ENCODE peak calls at places on chromosomes 16 and 17, in ten cellular contexts. B is fibroblast of mammary gland; U is omental fat pad; O is Peyer's patch; F is ovary; D is CD4-positive, alpha-beta T cell; T is Calu3; Z is OCI-LY7; N is PC-3; V is progenitor cell of endocrine pancreas. Q is an unnamed sample.

GRCh38 chr17:419073-419735 is 66.6 kb upstream of the RPH3AL start:
- DNase-seq in D (peak), O (peak), B (no peak), U (no peak), N (no peak), F (no peak), T (no peak), Z (no peak), V (no peak), Q (peak)

GRCh38 chr16:397736-398332 is 835 bp downstream of the NME4 start:
- DNase-seq in N (peak), U (no peak), B (peak), T (peak), V (peak), D (no peak), Z (peak), O (peak), F (peak), Q (peak)

GRCh38 chr17:60920107-60920506 is 242.5 kb downstream of the BCAS3 start:
- DNase-seq in B (no peak), T (no peak), V (no peak), N (no peak), D (no peak), U (no peak), O (no peak), F (no peak), Z (no peak), Q (no peak)

GRCh38 chr17:36888236-36888957 is 48.9 kb upstream of the LHX1 start:
- DNase-seq in T (no peak), Z (no peak), N (no peak), D (no peak), O (no peak), B (no peak), F (no peak), U (no peak), V (no peak), Q (no peak)

GRCh38 chr17:6454495-6455320 is 10.5 kb downstream of the PIMREG start:
- DNase-seq in U (no peak), F (peak), Z (no peak), B (no peak), N (no peak), D (no peak), O (no peak), V (no peak), T (no peak), Q (no peak)

GRCh38 chr17:14103821-14104220 is 34.5 kb downstream of the COX10 start:
- DNase-seq in O (no peak), D (no peak), V (no peak), U (no peak), F (no peak), T (no peak), Z (no peak), B (no peak), N (no peak), Q (no peak)

GRCh38 chr16:54289242-54290051 is 2.9 kb upstream of the IRX3 start:
- DNase-seq in O (no peak), B (no peak), Z (no peak), F (no peak), V (peak), U (no peak), T (no peak), N (no peak), D (no peak), Q (no peak)

GRCh38 chr16:15592324-15592723 is 50.6 kb downstream of the MARF1 start:
- DNase-seq in N (no peak), T (peak), V (no peak), D (no peak), O (peak), F (no peak), Z (no peak), B (no peak), U (no peak), Q (peak)

GRCh38 chr16:6510261-6510660 is 822.4 kb upstream of the RBFOX1 start:
- DNase-seq in V (no peak), Z (no peak), F (no peak), U (no peak), D (no peak), N (no peak), O (no peak), T (no peak), B (no peak), Q (no peak)

GRCh38 chr17:76706817-76707216 is 3.9 kb downstream of the MXRA7 start:
- DNase-seq in D (no peak), Z (no peak), O (no peak), T (no peak), N (no peak), U (no peak), V (no peak), F (no peak), B (no peak), Q (no peak)

GRCh38 chr17:60410001-60410400 is 12.3 kb upstream of the CHCT1 start:
- DNase-seq in T (no peak), V (no peak), U (no peak), D (no peak), N (peak), O (no peak), F (no peak), Z (no peak), B (no peak), Q (no peak)

GRCh38 chr17:14750866-14751265 is 450.0 kb downstream of the HS3ST3B1 start:
- DNase-seq in N (no peak), Z (no peak), U (no peak), D (no peak), T (no peak), F (no peak), V (no peak), B (no peak), O (no peak), Q (no peak)

GRCh38 chr16:20675488-20676267 is 21.8 kb downstream of the ACSM1 start:
- DNase-seq in B (peak), O (peak), F (peak), Z (no peak), N (peak), T (peak), V (no peak), U (no peak), D (no peak), Q (peak)

GRCh38 chr17:52128721-52129120 is 29.8 kb downstream of the CA10 start:
- DNase-seq in O (no peak), T (no peak), B (no peak), D (no peak), N (no peak), Z (no peak), F (no peak), V (no peak), U (no peak), Q (no peak)

GRCh38 chr16:10624527-10624926 is 44.1 kb upstream of the EMP2 start:
- DNase-seq in U (no peak), O (no peak), F (no peak), Z (no peak), B (no peak), V (no peak), N (no peak), D (no peak), T (peak), Q (no peak)

GRCh38 chr17:65799869-65800268 is 238.4 kb upstream of the AXIN2 start:
- DNase-seq in T (no peak), D (no peak), Z (no peak), N (no peak), V (no peak), F (no peak), U (no peak), O (no peak), B (no peak), Q (no peak)

GRCh38 chr17:65800655-65801054 is 239.2 kb upstream of the AXIN2 start:
- DNase-seq in O (no peak), U (no peak), D (no peak), B (no peak), V (no peak), Z (no peak), T (no peak), N (no peak), F (no peak), Q (no peak)

GRCh38 chr17:65799454-65799853 is 238.0 kb upstream of the AXIN2 start:
- DNase-seq in B (no peak), D (no peak), N (no peak), F (no peak), U (no peak), Z (no peak), V (no peak), O (no peak), T (no peak), Q (no peak)

GRCh38 chr17:65797101-65797500 is 235.7 kb upstream of the AXIN2 start:
- DNase-seq in Z (no peak), N (no peak), F (no peak), V (no peak), D (no peak), U (no peak), O (no peak), B (no peak), T (no peak), Q (no peak)

GRCh38 chr17:65797809-65798208 is 236.4 kb upstream of the AXIN2 start:
- DNase-seq in U (no peak), B (peak), Z (peak), O (no peak), T (no peak), N (peak), D (peak), F (no peak), V (no peak), Q (peak)
- TF ChIP-seq CTCF in U (no peak), B (peak), Z (peak), O (peak), T (peak), N (peak), D (peak), F (no peak), V (peak), Q (peak)

GRCh38 chr16:88108762-88109161 is 157.5 kb downstream of the BANP start:
- DNase-seq in T (no peak), B (no peak), O (no peak), Z (no peak), N (no peak), F (no peak), U (no peak), D (no peak), V (no peak), Q (no peak)

GRCh38 chr16:88103011-88103410 is 151.8 kb downstream of the BANP start:
- DNase-seq in F (peak), N (no peak), T (no peak), B (no peak), O (no peak), Z (no peak), D (no peak), U (no peak), V (no peak), Q (no peak)

GRCh38 chr16:88099563-88099890 is 148.3 kb downstream of the BANP start:
- DNase-seq in U (no peak), N (no peak), D (no peak), V (no peak), Z (no peak), B (no peak), T (no peak), O (no peak), F (no peak), Q (no peak)

GRCh38 chr16:88102597-88102996 is 151.4 kb downstream of the BANP start:
- DNase-seq in N (no peak), B (no peak), T (no peak), F (peak), Z (no peak), D (no peak), U (no peak), O (no peak), V (no peak), Q (no peak)

GRCh38 chr16:88103581-88104188 is 152.5 kb downstream of the BANP start:
- DNase-seq in Z (no peak), D (no peak), U (no peak), O (no peak), V (no peak), F (peak), B (no peak), T (no peak), N (no peak), Q (no peak)
- TF ChIP-seq CTCF in Z (no peak), D (no peak), U (no peak), O (no peak), V (no peak), F (no peak), B (no peak), T (no peak), N (no peak), Q (no peak)

GRCh38 chr17:79054200-79054599 is 20.4 kb upstream of the ENGASE start:
- DNase-seq in F (no peak), Z (no peak), D (no peak), B (no peak), V (no peak), N (no peak), U (no peak), T (no peak), O (no peak), Q (no peak)

GRCh38 chr17:79052131-79052530 is 22.5 kb upstream of the ENGASE start:
- DNase-seq in O (no peak), T (no peak), F (no peak), U (no peak), Z (no peak), B (no peak), V (no peak), D (no peak), N (no peak), Q (no peak)

GRCh38 chr17:79055197-79055596 is 19.4 kb upstream of the ENGASE start:
- DNase-seq in T (no peak), U (no peak), B (no peak), F (no peak), V (no peak), Z (no peak), O (no peak), D (no peak), N (no peak), Q (no peak)

GRCh38 chr17:79053251-79053925 is 21.2 kb upstream of the ENGASE start:
- DNase-seq in N (peak), Z (no peak), T (no peak), D (no peak), O (no peak), U (no peak), V (no peak), B (peak), F (no peak), Q (no peak)

DNA sequence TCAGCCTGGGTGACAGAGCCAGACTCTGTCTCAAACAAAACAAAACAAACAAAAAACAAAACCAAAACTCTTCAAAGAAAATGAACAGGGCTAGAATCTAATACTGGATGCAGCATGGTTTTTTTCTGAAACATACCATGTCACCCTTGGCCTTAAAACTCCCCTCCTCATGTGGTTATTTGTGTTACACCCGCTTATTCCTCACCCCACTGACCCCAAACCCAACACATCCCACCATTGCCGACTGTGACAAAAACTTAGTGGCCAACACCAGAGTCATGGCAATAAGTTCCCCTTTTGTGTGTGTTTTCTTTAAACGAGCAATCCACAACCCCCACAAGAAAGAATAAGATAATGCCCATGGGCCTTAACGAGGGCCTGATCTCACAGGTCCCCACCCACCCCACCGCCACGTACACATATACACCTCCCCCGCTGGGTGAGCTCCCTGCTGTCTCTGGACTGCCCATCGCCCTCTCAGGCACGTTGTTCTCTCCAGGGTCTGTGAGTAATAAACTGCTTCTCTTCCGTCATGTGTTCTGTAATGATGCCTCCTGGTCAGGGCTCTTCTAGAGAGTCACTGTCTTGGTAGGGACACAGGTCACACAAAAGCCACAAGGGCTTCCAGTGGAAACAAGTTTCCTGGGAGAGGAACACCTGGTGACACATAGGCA is 16.8 kb upstream of the ENGASE start:
- DNase-seq in T (no peak), V (no peak), O (no peak), D (no peak), B (no peak), N (no peak), F (no peak), U (peak), Z (no peak), Q (no peak)
- TF ChIP-seq CTCF in T (no peak), V (no peak), O (no peak), D (no peak), B (no peak), N (no peak), F (no peak), U (no peak), Z (no peak), Q (no peak)

DNA sequence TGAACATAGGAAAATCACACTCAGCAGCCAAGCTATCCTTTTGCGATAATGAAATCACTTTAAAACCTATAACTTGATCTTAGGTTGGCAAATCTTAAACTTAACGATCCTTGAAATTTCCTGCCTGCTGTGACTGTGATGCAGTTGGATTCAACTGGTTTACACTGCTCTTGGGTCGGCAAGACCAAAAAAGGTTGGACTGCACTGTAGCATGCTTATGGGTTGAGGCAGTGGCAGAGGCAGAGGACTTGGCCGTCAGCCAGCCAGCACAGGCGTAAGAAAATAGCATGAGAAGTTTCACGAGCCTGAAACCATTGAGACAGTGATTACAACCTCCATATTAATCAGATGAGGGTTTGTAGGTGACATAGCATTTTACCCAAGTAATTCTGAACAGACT is 21.4 kb downstream of the WSB1 start:
- DNase-seq in U (peak), F (peak), Z (no peak), O (no peak), V (no peak), T (no peak), N (no peak), B (peak), D (no peak), Q (no peak)
- TF ChIP-seq CTCF in U (no peak), F (no peak), Z (no peak), O (no peak), V (no peak), T (no peak), N (no peak), B (no peak), D (no peak), Q (no peak)

GRCh38 chr16:78212674-78213073 is 113.2 kb downstream of the WWOX start:
- DNase-seq in T (no peak), V (no peak), N (no peak), Z (no peak), U (no peak), B (no peak), O (no peak), D (no peak), F (no peak), Q (no peak)

GRCh38 chr16:78213751-78214150 is 114.3 kb downstream of the WWOX start:
- DNase-seq in O (no peak), B (no peak), N (no peak), Z (no peak), V (no peak), U (no peak), D (no peak), F (no peak), T (no peak), Q (no peak)

GRCh38 chr16:78211951-78212350 is 112.5 kb downstream of the WWOX start:
- DNase-seq in O (no peak), T (peak), F (no peak), U (no peak), B (no peak), V (no peak), D (no peak), N (peak), Z (no peak), Q (no peak)

GRCh38 chr16:78211200-78211599 is 111.7 kb downstream of the WWOX start:
- DNase-seq in F (no peak), Z (no peak), V (no peak), O (no peak), N (no peak), T (no peak), U (no peak), D (no peak), B (no peak), Q (no peak)

GRCh38 chr16:78210305-78210704 is 110.9 kb downstream of the WWOX start:
- DNase-seq in N (peak), O (no peak), U (no peak), V (no peak), Z (no peak), D (no peak), T (peak), F (no peak), B (peak), Q (no peak)
- TF ChIP-seq CTCF in N (no peak), O (no peak), U (no peak), V (no peak), Z (no peak), D (no peak), T (no peak), F (no peak), B (no peak), Q (no peak)

DNA sequence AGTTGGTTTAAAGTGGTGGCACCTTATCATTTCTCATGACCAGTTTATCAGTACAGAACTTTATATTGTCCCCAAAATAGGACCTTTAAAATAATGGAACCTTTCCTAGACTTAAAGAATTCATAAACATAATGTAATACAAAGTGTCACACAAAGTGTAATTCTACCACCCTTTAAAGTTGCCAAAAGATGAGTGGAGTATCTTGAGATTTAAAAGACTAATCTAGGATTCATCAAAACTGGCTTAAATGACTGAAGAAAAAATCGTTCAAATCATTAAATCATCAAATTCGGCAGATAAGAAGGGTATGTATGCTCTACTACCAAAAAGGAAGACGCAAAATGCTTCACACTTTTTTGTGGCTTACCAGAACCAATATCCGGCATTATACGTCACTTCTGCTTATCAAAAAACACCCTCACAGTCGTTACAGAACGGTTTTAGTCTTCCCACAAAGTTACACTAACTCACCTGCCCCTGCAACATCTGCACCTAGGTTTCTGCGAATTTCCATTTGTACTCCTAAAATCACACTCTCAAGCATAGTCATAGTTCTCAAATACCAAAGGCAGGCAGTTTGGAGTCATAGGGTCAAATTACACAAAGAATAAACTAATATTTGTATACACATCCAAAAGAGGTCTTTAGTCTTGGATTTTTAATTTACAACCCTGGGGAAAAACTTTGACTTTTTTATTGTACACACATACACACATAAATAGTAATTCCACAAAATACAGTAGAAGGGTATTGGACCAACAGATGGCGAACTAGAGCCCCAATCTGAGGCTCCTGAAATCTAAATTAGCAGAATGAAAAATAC is 1.4 kb upstream of the KANSL1 start:
- DNase-seq in U (no peak), Z (peak), N (peak), V (no peak), F (no peak), B (peak), D (peak), T (peak), O (peak), Q (peak)
- TF ChIP-seq CTCF in U (no peak), Z (peak), N (peak), V (peak), F (no peak), B (peak), D (peak), T (peak), O (peak), Q (peak)

GRCh38 chr16:84207869-84208268 is 16.9 kb downstream of the ADAD2 start:
- DNase-seq in O (no peak), F (no peak), B (no peak), V (no peak), D (no peak), N (no peak), Z (no peak), T (no peak), U (no peak), Q (no peak)

GRCh38 chr16:84212154-84212553 is 21.2 kb downstream of the ADAD2 start:
- DNase-seq in N (no peak), B (no peak), T (no peak), V (no peak), O (no peak), U (no peak), D (no peak), F (no peak), Z (no peak), Q (no peak)

GRCh38 chr16:84207266-84207665 is 16.3 kb downstream of the ADAD2 start:
- DNase-seq in F (no peak), N (no peak), O (no peak), B (no peak), D (no peak), T (no peak), U (no peak), V (no peak), Z (no peak), Q (no peak)

GRCh38 chr16:84212631-84213030 is 21.7 kb downstream of the ADAD2 start:
- DNase-seq in Z (no peak), V (no peak), B (no peak), U (no peak), N (no peak), T (no peak), F (no peak), D (no peak), O (no peak), Q (no peak)

GRCh38 chr16:84209989-84210388 is 19.0 kb downstream of the ADAD2 start:
- DNase-seq in V (no peak), U (no peak), N (no peak), O (no peak), F (no peak), D (no peak), B (no peak), Z (peak), T (no peak), Q (peak)
- TF ChIP-seq CTCF in V (no peak), U (no peak), N (peak), O (no peak), F (no peak), D (no peak), B (no peak), Z (peak), T (no peak), Q (no peak)

GRCh38 chr16:27748868-27749546 is 199.1 kb downstream of the KATNIP start:
- DNase-seq in F (peak), B (peak), V (no peak), N (peak), O (peak), Z (peak), D (no peak), U (no peak), T (peak), Q (peak)
- TF ChIP-seq CTCF in F (no peak), B (peak), V (peak), N (no peak), O (peak), Z (peak), D (peak), U (no peak), T (no peak), Q (no peak)

Q was measured in activated CD8-positive, alpha-beta T cell treated with anti-CD3 and anti-CD28 coated beads for 36 hours.